ENCODE peak calls at places on chromosomes 1 and 21, in nine cellular contexts. W is endodermal cell; U is IMR-90; Q is lung microvascular endothelial cell; D is GM10248; V is stimulated activated CD8-positive, alpha-beta memory T cell treated with anti-CD3 and anti-CD28 coated beads, Interleukin-4, amount 100 ng/mL, for 1 hour; X is CD8-positive, alpha-beta T cell; R is heart left ventricle; C is HEK293T. M is an unnamed sample.
A peak's percentile ranks its signal among the peaks of the same experiment; 100 is the strongest.

GRCh38 chr1:236090741-236091147 is 25.9 kb upstream of the NID1 start:
- DNase-seq in W (no peak), U (peak; percentile 49), Q (no peak), D (no peak), V (no peak), X (no peak), R (no peak), C (peak; percentile 5), M (no peak)

GRCh38 chr1:212514056-212514614 is 81.4 kb downstream of the NENF start:
- DNase-seq in W (peak; percentile 79), U (peak; percentile 65), Q (peak; percentile 37), D (no peak), V (no peak), X (no peak), R (peak; percentile 68), C (no peak), M (no peak)

GRCh38 chr21:44089001-44089911 is 17.9 kb upstream of the PWP2 start:
- DNase-seq in W (no peak), U (no peak), Q (no peak), D (no peak), V (no peak), X (peak; percentile 73), R (no peak), C (no peak), M (no peak)

GRCh38 chr1:40872266-40872665 is 10.1 kb upstream of the CITED4 start:
- DNase-seq in W (no peak), U (no peak), Q (peak; percentile 24), D (no peak), V (no peak), X (no peak), R (no peak), C (no peak), M (no peak)

GRCh38 chr1:57218487-57219079 is 205.3 kb downstream of the DAB1 start:
- DNase-seq in W (peak; percentile 57), U (peak; percentile 12), Q (no peak), D (no peak), V (no peak), X (no peak), R (no peak), C (no peak), M (no peak)

GRCh38 chr21:25560151-25560783 is 47.0 kb downstream of the MRPL39 start:
- DNase-seq in W (no peak), U (no peak), Q (peak; percentile 27), D (no peak), V (no peak), X (no peak), R (no peak), C (no peak), M (peak; percentile 7)

GRCh38 chr1:156476501-156477298 is 23.9 kb downstream of the MEF2D start:
- DNase-seq in W (peak; percentile 91), U (peak; percentile 93), Q (peak; percentile 78), D (no peak), V (no peak), X (no peak), R (no peak), C (no peak), M (no peak)

GRCh38 chr1:87644033-87644432 is 315.4 kb downstream of the LMO4 start:
- DNase-seq in W (no peak), U (peak; percentile 3), Q (no peak), D (no peak), V (no peak), X (no peak), R (no peak), C (no peak), M (no peak)

GRCh38 chr1:12580054-12580887 is 37.7 kb downstream of the DHRS3 start:
- DNase-seq in W (no peak), U (peak; percentile 51), Q (no peak), D (no peak), V (no peak), X (no peak), R (peak; percentile 21), C (no peak), M (no peak)

GRCh38 chr1:58768971-58769808 is 14.7 kb downstream of the JUN start:
- DNase-seq in W (peak; percentile 96), U (peak; percentile 63), Q (peak; percentile 76), D (no peak), V (peak; percentile 16), X (peak; percentile 56), R (peak; percentile 82), C (peak; percentile 85), M (peak; percentile 68)

GRCh38 chr1:180117764-180118116 is 36.9 kb upstream of the QSOX1 start:
- DNase-seq in W (no peak), U (peak; percentile 85), Q (peak; percentile 12), D (no peak), V (no peak), X (no peak), R (peak; percentile 56), C (no peak), M (no peak)

GRCh38 chr1:180631197-180631765 is 541 bp upstream of the XPR1 start:
- DNase-seq in W (no peak), U (no peak), Q (no peak), D (peak; percentile 14), V (no peak), X (no peak), R (no peak), C (no peak), M (no peak)